ENCODE peak calls at places on chromosomes 7 and 10, in nine cellular contexts. P is neural progenitor cell, S is hepatocyte, H is OCI-LY7, V is GM23338, M is HCT116, N is SK-N-SH, Y is PC-3, Q is MM.1S. G is an unnamed sample.

GRCh38 chr7:42900842-42901241 is 11.0 kb downstream of the C7orf25 start:
- DNase-seq in H (no peak), P (no peak), Y (no peak), Q (no peak), N (no peak), V (no peak), M (no peak), S (no peak), G (no peak)

GRCh38 chr7:148883233-148884048 is 650 bp downstream of the EZH2 start:
- DNase-seq in N (peak; percentile 86), Y (peak; percentile 3), P (peak; percentile 69), H (peak; percentile 62), V (peak; percentile 41), Q (peak; percentile 48), M (no peak), S (peak; percentile 53), G (peak; percentile 53)

GRCh38 chr10:121077331-121077730 is 226.2 kb downstream of the WDR11 start:
- DNase-seq in M (no peak), H (no peak), S (peak; percentile 66), Q (no peak), V (peak; percentile 8), Y (no peak), P (peak; percentile 24), N (no peak), G (peak; percentile 14)

GRCh38 chr7:20219446-20220292 is 2.5 kb upstream of the MACC1 start:
- DNase-seq in Q (peak; percentile 99), V (peak; percentile 26), P (no peak), H (peak; percentile 83), Y (peak; percentile 90), M (no peak), N (no peak), S (peak; percentile 85), G (peak; percentile 71)

GRCh38 chr7:73707045-73707631 is 12.3 kb downstream of the STX1A start:
- DNase-seq in P (no peak), M (peak; percentile 69), Y (peak; percentile 89), N (peak; percentile 66), V (peak; percentile 50), S (no peak), H (no peak), Q (no peak), G (no peak)

GRCh38 chr10:114902151-114902550 is 35.8 kb upstream of the TRUB1 start:
- DNase-seq in M (no peak), S (no peak), V (no peak), N (no peak), P (no peak), Q (no peak), Y (no peak), H (no peak), G (no peak)

GRCh38 chr10:132257271-132257670 is 50.5 kb downstream of the STK32C start:
- DNase-seq in N (peak; percentile 63), Y (peak; percentile 39), S (no peak), M (no peak), Q (no peak), V (no peak), H (no peak), P (no peak), G (peak; percentile 89)

GRCh38 chr10:5783300-5783699 is 29.9 kb downstream of the GDI2 start:
- DNase-seq in Q (no peak), V (no peak), P (no peak), M (no peak), N (no peak), S (no peak), Y (no peak), H (no peak), G (no peak)

GRCh38 chr7:145036592-145037386 is 200.9 kb upstream of the TPK1 start:
- DNase-seq in M (peak; percentile 44), N (peak; percentile 44), H (peak; percentile 65), V (peak; percentile 79), S (peak; percentile 77), Y (peak; percentile 75), Q (peak; percentile 75), P (peak; percentile 74), G (peak; percentile 44)

GRCh38 chr7:53542164-53542563 is 506.7 kb downstream of the POM121L12 start:
- DNase-seq in P (no peak), H (no peak), S (no peak), N (peak; percentile 14), V (no peak), M (no peak), Y (no peak), Q (no peak), G (no peak)

GRCh38 chr10:47286591-47287325 is 13.2 kb upstream of the GDF10 start:
- DNase-seq in V (no peak), M (no peak), Y (no peak), P (no peak), H (no peak), S (no peak), Q (no peak), N (no peak), G (no peak)

GRCh38 chr10:100129424-100129823 is 47.8 kb upstream of the CPN1 start:
- DNase-seq in Q (no peak), H (no peak), S (no peak), M (no peak), V (no peak), N (no peak), Y (no peak), P (no peak), G (no peak)

GRCh38 chr7:148503900-148504487 is 86.6 kb upstream of the C7orf33 start:
- DNase-seq in Y (peak; percentile 57), V (peak; percentile 52), Q (peak; percentile 66), H (peak; percentile 47), N (peak; percentile 48), S (peak; percentile 42), M (peak; percentile 24), P (peak; percentile 30), G (peak; percentile 56)

GRCh38 chr7:132211971-132212370 is 364.3 kb downstream of the PLXNA4 start:
- DNase-seq in N (no peak), H (no peak), M (no peak), Y (no peak), Q (no peak), P (no peak), S (no peak), V (no peak), G (no peak)

GRCh38 chr7:125085084-125085483 is 155.5 kb upstream of the POT1 start:
- DNase-seq in V (no peak), Y (no peak), M (no peak), H (no peak), P (no peak), Q (no peak), S (no peak), N (no peak), G (no peak)

GRCh38 chr10:117339569-117339968 is 35.7 kb downstream of the PDZD8 start:
- DNase-seq in Q (no peak), P (no peak), N (no peak), M (no peak), Y (no peak), S (no peak), H (no peak), V (no peak), G (peak; percentile 53)
- TF ChIP-seq EZH2phosphoT487 in Q (no peak), P (no peak), N (no peak), M (no peak), Y (no peak), S (no peak), H (no peak), V (no peak), G (no peak)

DNA sequence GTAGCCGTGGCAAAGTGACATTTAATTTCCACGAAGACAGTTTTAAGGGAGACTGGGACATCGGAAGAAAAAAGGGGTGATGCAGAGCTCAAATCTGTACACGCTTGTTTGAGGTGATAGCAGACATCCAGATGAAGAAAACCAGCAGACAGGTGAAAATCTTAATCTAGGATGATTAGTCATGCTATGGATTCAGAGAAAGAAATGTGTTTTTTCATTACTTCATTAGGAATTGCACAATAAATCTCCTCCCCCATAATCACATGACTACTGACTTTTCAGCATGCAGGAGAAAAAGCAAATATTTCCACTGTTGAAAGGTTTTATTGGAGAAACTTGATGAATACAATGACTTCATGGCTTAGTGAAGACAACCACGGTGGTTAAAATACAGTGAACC is 2.5 kb downstream of the NUDT5 start:
- DNase-seq in N (no peak), Y (peak; percentile 2), P (no peak), V (no peak), Q (no peak), H (no peak), S (no peak), M (no peak), G (peak; percentile 72)
- H3K27ac ChIP-seq in N (no peak overlapping the region), Y (no peak overlapping the region), P (no peak overlapping the region), V (no peak overlapping the region), Q (no peak overlapping the region), H (no peak overlapping the region), S (no peak overlapping the region), M (no peak overlapping the region), G (peak overlapping the region; percentile 85)

GRCh38 chr10:18345308-18345707 is 205.1 kb downstream of the CACNB2 start:
- DNase-seq in N (no peak), H (no peak), V (no peak), Q (no peak), P (no peak), M (no peak), S (no peak), Y (no peak), G (no peak)

GRCh38 chr10:18343573-18343972 is 203.3 kb downstream of the CACNB2 start:
- DNase-seq in S (no peak), N (no peak), V (no peak), M (no peak), P (no peak), Y (no peak), Q (no peak), H (no peak), G (no peak)

GRCh38 chr10:18340496-18341051 is 200.3 kb downstream of the CACNB2 start:
- DNase-seq in Q (no peak), N (no peak), V (peak; percentile 18), Y (no peak), S (no peak), M (no peak), P (peak; percentile 3), H (no peak), G (peak; percentile 46)

GRCh38 chr10:18341063-18341462 is 200.8 kb downstream of the CACNB2 start:
- DNase-seq in P (no peak), H (no peak), V (no peak), M (no peak), N (no peak), Q (no peak), Y (no peak), S (no peak), G (no peak)
- H3K4me3 ChIP-seq in P (no peak overlapping the region), H (no peak overlapping the region), V (no peak overlapping the region), M (no peak overlapping the region), N (no peak overlapping the region), Q (no peak overlapping the region), Y (no peak overlapping the region), S (no peak overlapping the region), G (peak overlapping the region; percentile 71)

DNA sequence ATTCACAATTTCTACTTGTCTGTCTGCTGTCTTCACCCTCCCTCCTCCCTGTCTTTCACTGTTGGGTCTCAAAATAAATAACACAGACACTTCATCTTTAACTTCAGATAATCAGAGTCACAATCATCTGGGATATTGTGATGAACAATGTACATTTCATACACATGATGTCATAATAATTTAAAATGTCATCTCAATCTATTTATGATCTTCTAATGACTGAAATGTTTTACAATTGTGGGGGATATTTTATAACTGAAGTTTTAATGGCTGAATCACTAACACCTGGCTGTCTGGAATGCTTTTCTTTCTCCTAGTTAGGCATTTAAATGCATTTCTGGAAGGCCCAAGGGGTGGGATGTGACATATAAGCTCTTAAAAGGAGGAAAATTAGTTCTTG is 859.8 kb downstream of the LRMDA start:
- DNase-seq in N (no peak), Y (no peak), S (no peak), P (no peak), Q (no peak), H (no peak), V (no peak), M (no peak), G (no peak)
- TF ChIP-seq EZH2phosphoT487 in N (no peak), Y (no peak), S (no peak), P (no peak), Q (no peak), H (no peak), V (no peak), M (no peak), G (no peak)

G was measured in GM23248.